ENCODE peak calls at places on chromosome 12, in nine cellular contexts. A, F, O, Z, L, T, N, G and W are unnamed samples.

GRCh38 chr12:53500119-53500775 is 836 bp upstream of the TARBP2 start:
- DNase-seq in A (no peak), T (peak; percentile 81), O (no peak), F (peak; percentile 86), Z (no peak), L (no peak), N (peak; percentile 54), G (peak; percentile 80), W (no peak)

GRCh38 chr12:12297201-12297830 is 30.5 kb upstream of the LRP6 start:
- DNase-seq in O (no peak), F (no peak), A (no peak), T (no peak), G (no peak), L (no peak), N (no peak), Z (no peak), W (no peak)

GRCh38 chr12:96233941-96234461 is 39.8 kb downstream of the ELK3 start:
- DNase-seq in N (peak; percentile 91), A (no peak), G (no peak), F (peak; percentile 99), L (no peak), T (peak; percentile 96), Z (peak; percentile 96), O (no peak), W (peak; percentile 98)

GRCh38 chr12:65696227-65696626 is 128.1 kb upstream of the HMGA2 start:
- DNase-seq in A (no peak), N (no peak), L (no peak), G (peak; percentile 84), Z (no peak), T (no peak), F (peak; percentile 33), O (no peak), W (no peak)

GRCh38 chr12:127496255-127496654 is 770.7 kb upstream of the TMEM132C start:
- DNase-seq in Z (no peak), N (no peak), A (no peak), G (no peak), O (no peak), L (no peak), T (no peak), F (no peak), W (no peak)

GRCh38 chr12:31017535-31017934 is 56.1 kb upstream of the DDX11 start:
- DNase-seq in L (no peak), G (no peak), F (no peak), Z (no peak), T (no peak), O (no peak), A (no peak), N (no peak), W (no peak)

GRCh38 chr12:12079291-12079690 is 8.6 kb downstream of the BCL2L14 start:
- DNase-seq in N (no peak), Z (no peak), F (peak; percentile 64), G (peak; percentile 63), L (no peak), T (no peak), O (no peak), A (no peak), W (no peak)

GRCh38 chr12:47949441-47950341 is 13.7 kb upstream of the TMEM106C start:
- DNase-seq in N (peak; percentile 53), L (peak; percentile 37), G (peak; percentile 63), A (peak; percentile 21), Z (peak; percentile 88), T (peak; percentile 85), F (peak; percentile 88), O (peak; percentile 72), W (peak; percentile 14)

GRCh38 chr12:88921434-88921833 is 341.2 kb upstream of the KITLG start:
- DNase-seq in Z (no peak), L (no peak), G (no peak), A (no peak), O (no peak), N (no peak), F (no peak), T (no peak), W (no peak)

GRCh38 chr12:53591301-53592206 is 34.6 kb downstream of the ATF7 start:
- DNase-seq in T (no peak), N (peak; percentile 63), A (no peak), G (no peak), Z (no peak), O (no peak), F (peak; percentile 56), L (no peak), W (peak; percentile 36)

GRCh38 chr12:131452444-131452860 is 258.4 kb upstream of the SFSWAP start:
- DNase-seq in Z (peak; percentile 17), G (no peak), N (no peak), T (no peak), L (peak; percentile 24), F (no peak), O (peak; percentile 50), A (no peak), W (no peak)

GRCh38 chr12:123071401-123072304 is 79.2 kb downstream of the PITPNM2 start:
- DNase-seq in O (no peak), L (no peak), F (no peak), G (no peak), T (no peak), Z (peak; percentile 76), N (no peak), A (no peak), W (no peak)